ENCODE peak calls at places on chromosomes 6 and 20, in four cellular contexts. Z is endothelial cell, X is heart left ventricle, O is AG09309. G is an unnamed sample.
A peak's percentile ranks its signal among the peaks of the same experiment; 100 is the strongest.

GRCh38 chr6:50791900-50792508 is 26.7 kb upstream of the TFAP2B start:
- DNase-seq in Z (peak; percentile 42), X (no peak), O (peak; percentile 4), G (peak; percentile 28)

GRCh38 chr6:110180228-110181008 is at the start of gene CDC40:
- DNase-seq in Z (peak; percentile 43), X (peak; percentile 77), O (no peak), G (peak; percentile 61)

GRCh38 chr6:151436814-151437213 is 15.1 kb downstream of the RMND1 start:
- DNase-seq in Z (no peak), X (no peak), O (no peak), G (no peak)

GRCh38 chr6:13624871-13625288 is 9.7 kb downstream of the NOL7 start:
- DNase-seq in Z (no peak), X (no peak), O (no peak), G (peak; percentile 42)

GRCh38 chr20:10508468-10509251 is 73.6 kb downstream of the SLX4IP start:
- DNase-seq in Z (no peak), X (no peak), O (peak; percentile 23), G (no peak)

GRCh38 chr6:170098428-170099170 is 192.3 kb downstream of the DLL1 start:
- DNase-seq in Z (peak; percentile 1), X (no peak), O (no peak), G (no peak)

GRCh38 chr20:18639501-18639979 is 51.7 kb downstream of the DTD1 start:
- DNase-seq in Z (no peak), X (no peak), O (no peak), G (no peak)

GRCh38 chr20:12372557-12372956 is 454.9 kb downstream of the BTBD3 start:
- DNase-seq in Z (no peak), X (no peak), O (no peak), G (no peak)

GRCh38 chr6:4781426-4781825 is 5.2 kb downstream of the CDYL start:
- DNase-seq in Z (no peak), X (no peak), O (no peak), G (no peak)

GRCh38 chr6:27810768-27811298 is 101.4 kb downstream of the OR2B2 start:
- DNase-seq in Z (no peak), X (no peak), O (no peak), G (no peak)

GRCh38 chr6:102813489-102814275 is 1420.2 kb downstream of the GRIK2 start:
- DNase-seq in Z (no peak), X (no peak), O (no peak), G (no peak)

GRCh38 chr6:148559848-148560433 is 186.9 kb upstream of the UST start:
- DNase-seq in Z (peak; percentile 87), X (peak; percentile 71), O (no peak), G (peak; percentile 86)

GRCh38 chr6:7150381-7151064 is 42.8 kb downstream of the RREB1 start:
- DNase-seq in Z (no peak), X (no peak), O (no peak), G (no peak)

GRCh38 chr6:125950293-125950692 is 6.3 kb upstream of the HINT3 start:
- DNase-seq in Z (no peak), X (no peak), O (peak; percentile 46), G (no peak)

GRCh38 chr6:33967266-33967767 is 163.5 kb upstream of the MLN start:
- DNase-seq in Z (no peak), X (no peak), O (no peak), G (no peak)

GRCh38 chr6:139996253-139996834 is 621.9 kb upstream of the CITED2 start:
- DNase-seq in Z (no peak), X (peak; percentile 18), O (no peak), G (no peak)

GRCh38 chr20:64038579-64039292 is 2.8 kb downstream of the C20orf204 start:
- DNase-seq in Z (peak; percentile 98), X (peak; percentile 80), O (no peak), G (peak; percentile 88)

GRCh38 chr6:73308712-73309533 is 45.2 kb downstream of the DPPA5 start:
- DNase-seq in Z (peak; percentile 11), X (no peak), O (no peak), G (no peak)

GRCh38 chr20:57388953-57389694 is 2.1 kb upstream of the RBM38 start:
- DNase-seq in Z (peak; percentile 37), X (peak; percentile 86), O (peak; percentile 4), G (peak; percentile 87)

GRCh38 chr6:160139420-160139851 is 17.8 kb downstream of the SLC22A1 start:
- DNase-seq in Z (no peak), X (no peak), O (peak; percentile 73), G (no peak)

GRCh38 chr20:35568645-35569044 is 26.8 kb downstream of the ERGIC3 start:
- DNase-seq in Z (no peak), X (no peak), O (no peak), G (no peak)

GRCh38 chr6:169640347-169640972 is 61.4 kb downstream of the WDR27 start:
- DNase-seq in Z (no peak), X (no peak), O (peak; percentile 24), G (no peak)

GRCh38 chr6:122697458-122697857 is 82.1 kb upstream of the FABP7 start:
- DNase-seq in Z (no peak), X (no peak), O (no peak), G (no peak)

GRCh38 chr20:41927655-41928054 is 309.5 kb upstream of the CHD6 start:
- DNase-seq in Z (no peak), X (no peak), O (no peak), G (no peak)

GRCh38 chr6:106223300-106223930 is 102.1 kb downstream of the ATG5 start:
- DNase-seq in Z (peak; percentile 57), X (no peak), O (peak; percentile 52), G (peak; percentile 33)

GRCh38 chr6:16553531-16553930 is 207.7 kb downstream of the ATXN1 start:
- DNase-seq in Z (no peak), X (no peak), O (no peak), G (no peak)

GRCh38 chr6:20810732-20811111 is 276.5 kb downstream of the CDKAL1 start:
- DNase-seq in Z (no peak), X (no peak), O (no peak), G (no peak)

GRCh38 chr20:47222728-47223127 is 133.8 kb downstream of the ZMYND8 start:
- DNase-seq in Z (no peak), X (no peak), O (no peak), G (no peak)

GRCh38 chr6:160177220-160177619 is 55.6 kb downstream of the SLC22A1 start:
- DNase-seq in Z (no peak), X (no peak), O (no peak), G (no peak)

GRCh38 chr6:105794263-105794662 is 291.9 kb upstream of the PRDM1 start:
- DNase-seq in Z (no peak), X (peak; percentile 37), O (no peak), G (no peak)

GRCh38 chr20:59577037-59577808 is 27.1 kb upstream of the PHACTR3 start:
- DNase-seq in Z (no peak), X (no peak), O (no peak), G (no peak)

GRCh38 chr6:118912646-118913045 is 18.7 kb downstream of the ASF1A start:
- DNase-seq in Z (no peak), X (no peak), O (no peak), G (no peak)

GRCh38 chr20:23065438-23066201 is 16.1 kb upstream of the THBD start:
- DNase-seq in Z (no peak), X (no peak), O (no peak), G (no peak)

GRCh38 chr6:169793408-169793807 is 42.0 kb downstream of the ERMARD start:
- DNase-seq in Z (no peak), X (no peak), O (no peak), G (no peak)

DNA sequence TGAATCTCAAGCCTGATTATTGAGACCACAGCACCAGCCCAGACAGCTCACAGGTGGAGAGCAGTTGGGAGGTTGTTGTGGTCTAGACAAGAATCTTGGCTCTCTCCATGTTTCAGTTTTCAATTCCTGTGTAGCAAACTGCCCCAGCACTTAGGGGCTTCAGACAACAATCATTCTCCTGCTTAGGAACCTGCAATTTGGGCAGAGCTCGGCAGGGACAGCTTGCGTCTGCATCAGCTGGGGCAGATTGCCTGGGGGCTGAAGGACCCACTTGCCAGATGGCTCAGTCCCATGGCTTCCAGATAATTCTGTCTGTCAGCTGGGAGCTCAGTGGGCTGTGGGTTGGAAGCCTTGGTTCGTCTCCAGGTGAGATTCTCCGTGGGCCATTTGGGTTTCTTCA is 6.9 kb downstream of the TGM6 start:
- DNase-seq in Z (no peak), X (no peak), O (no peak), G (no peak)
- TF ChIP-seq CTCF in Z (peak; percentile 5), X (no peak), O (no peak), G (no peak)

GRCh38 chr6:53258076-53258773 is 90.5 kb downstream of the ELOVL5 start:
- DNase-seq in Z (no peak), X (no peak), O (no peak), G (no peak)
- TF ChIP-seq CTCF in Z (no peak), X (no peak), O (no peak), G (no peak)

GRCh38 chr6:127547215-127547614 is 28.1 kb upstream of the MTCL3 start:
- DNase-seq in Z (peak; percentile 37), X (no peak), O (no peak), G (no peak)
- TF ChIP-seq CTCF in Z (peak; percentile 36), X (no peak), O (peak; percentile 38), G (no peak)

GRCh38 chr6:143402721-143403336 is 47.7 kb downstream of the ADAT2 start:
- DNase-seq in Z (no peak), X (no peak), O (no peak), G (no peak)
- TF ChIP-seq CTCF in Z (no peak), X (no peak), O (no peak), G (no peak)

DNA sequence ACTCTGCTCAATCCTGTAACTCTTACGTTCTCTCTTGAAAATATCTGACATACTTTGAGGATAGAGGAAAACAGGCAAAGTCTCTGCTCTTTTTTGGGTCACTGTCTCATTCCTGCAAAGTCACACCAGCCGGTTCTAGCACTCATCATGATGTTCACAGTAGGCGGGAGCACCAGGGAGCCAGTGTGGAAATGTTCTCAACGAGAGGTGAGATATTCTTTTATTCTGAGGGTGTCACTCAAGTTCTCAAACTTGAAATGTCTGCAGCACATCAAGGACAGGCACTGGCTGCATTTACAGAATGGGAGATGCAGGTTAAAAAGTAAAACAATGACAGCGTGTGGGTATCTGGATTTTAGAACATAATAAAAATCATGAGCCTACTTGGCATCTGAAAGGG is 714.7 kb downstream of the QKI start:
- DNase-seq in Z (no peak), X (no peak), O (no peak), G (no peak)
- TF ChIP-seq CTCF in Z (no peak), X (no peak), O (no peak), G (no peak)

GRCh38 chr20:50928469-50928868 is 2.8 kb downstream of the ADNP start:
- DNase-seq in Z (no peak), X (no peak), O (no peak), G (no peak)
- TF ChIP-seq CTCF in Z (peak; percentile 22), X (no peak), O (no peak), G (no peak)

G was measured in GM13976.